ENCODE peak calls at places on chromosomes 2 and 18, in nine cellular contexts. G, D, J, K, E, T, V, N and Q are unnamed samples.

GRCh38 chr2:168816369-168816768 is 13.9 kb downstream of the NOSTRIN start:
- DNase-seq in N (no peak), K (no peak), J (peak), E (no peak), V (no peak), T (no peak), D (peak), G (peak), Q (no peak)

GRCh38 chr18:11512096-11513030 is 97.0 kb upstream of the SLC35G4 start:
- DNase-seq in V (no peak), K (no peak), N (no peak), T (no peak), E (no peak), G (peak), D (no peak), J (no peak), Q (no peak)

GRCh38 chr18:21038201-21038600 is 73.4 kb downstream of the ROCK1 start:
- DNase-seq in J (no peak), G (no peak), T (no peak), N (no peak), K (no peak), V (no peak), D (no peak), E (no peak), Q (no peak)

GRCh38 chr2:1656961-1657841 is 87.1 kb downstream of the PXDN start:
- DNase-seq in T (no peak), G (no peak), K (no peak), J (no peak), V (no peak), D (no peak), E (no peak), N (no peak), Q (no peak)

GRCh38 chr2:50995610-50996009 is 36.3 kb downstream of the NRXN1 start:
- DNase-seq in T (no peak), K (no peak), E (no peak), G (peak), D (no peak), V (no peak), N (no peak), J (peak), Q (no peak)

GRCh38 chr2:47617028-47617427 is 165.9 kb upstream of the MSH6 start:
- DNase-seq in G (no peak), T (no peak), D (no peak), N (no peak), K (no peak), J (no peak), E (no peak), V (no peak), Q (no peak)

GRCh38 chr2:27833931-27834330 is 56.3 kb downstream of the RBKS start:
- DNase-seq in D (no peak), N (no peak), K (no peak), T (no peak), E (no peak), J (no peak), V (no peak), G (peak), Q (no peak)

GRCh38 chr2:115484483-115484882 is 1042.0 kb downstream of the DPP10 start:
- DNase-seq in G (no peak), E (no peak), N (no peak), V (no peak), K (no peak), T (no peak), J (no peak), D (no peak), Q (no peak)

GRCh38 chr2:238176565-238176964 is 17.8 kb downstream of the ERFE start:
- DNase-seq in V (no peak), K (no peak), T (no peak), G (no peak), J (no peak), D (peak), N (no peak), E (no peak), Q (no peak)

GRCh38 chr18:51621103-51621969 is 423.9 kb upstream of the MEX3C start:
- DNase-seq in J (no peak), N (no peak), G (peak), V (no peak), T (no peak), D (no peak), K (peak), E (no peak), Q (no peak)

GRCh38 chr2:202317080-202317859 is 51.7 kb downstream of the NOP58 start:
- DNase-seq in N (no peak), V (no peak), E (no peak), T (no peak), G (peak), J (peak), K (no peak), D (peak), Q (no peak)

GRCh38 chr2:20224716-20225293 is at the start of gene SDC1:
- DNase-seq in D (peak), K (no peak), J (peak), G (peak), E (no peak), N (peak), T (no peak), V (no peak), Q (no peak)

GRCh38 chr2:23745726-23746105 is 181.2 kb downstream of the ATAD2B start:
- DNase-seq in D (no peak), K (no peak), E (no peak), J (peak), V (no peak), N (no peak), G (peak), T (no peak), Q (no peak)

GRCh38 chr2:117967981-117968723 is 45.7 kb downstream of the CCDC93 start:
- DNase-seq in E (no peak), K (no peak), T (no peak), V (no peak), N (no peak), D (no peak), J (no peak), G (no peak), Q (no peak)

GRCh38 chr2:53490659-53491058 is 276.9 kb upstream of the CHAC2 start:
- DNase-seq in T (no peak), J (peak), K (no peak), D (peak), N (no peak), V (no peak), G (peak), E (no peak), Q (no peak)

GRCh38 chr2:64470921-64471320 is 17.0 kb downstream of the LGALSL start:
- DNase-seq in E (no peak), K (no peak), G (no peak), D (no peak), J (no peak), N (no peak), T (no peak), V (no peak), Q (no peak)

GRCh38 chr18:34976899-34977786 is 64.1 kb upstream of the MAPRE2 start:
- DNase-seq in E (peak), D (no peak), K (peak), T (peak), N (peak), V (peak), G (peak), J (no peak), Q (peak)

GRCh38 chr18:50656396-50656795 is 96.5 kb downstream of the MAPK4 start:
- DNase-seq in V (no peak), T (no peak), J (no peak), D (no peak), G (no peak), E (no peak), N (no peak), K (no peak), Q (no peak)

GRCh38 chr2:173107629-173108022 is 32.0 kb downstream of the MAP3K20 start:
- DNase-seq in E (no peak), G (no peak), N (no peak), J (no peak), D (no peak), V (no peak), T (no peak), K (no peak), Q (no peak)

GRCh38 chr18:73136134-73136533 is 268.3 kb upstream of the NETO1 start:
- DNase-seq in G (peak), V (no peak), N (no peak), T (no peak), D (no peak), K (no peak), J (no peak), E (no peak), Q (no peak)